ENCODE peak calls at places on chromosomes 16 and 17, in nine cellular contexts. E, M, N, F, D, X, I, P and L are unnamed samples.

GRCh38 chr17:82787081-82787848 is 35.4 kb downstream of the TBCD start:
- DNase-seq in E (no peak), M (no peak), N (no peak), F (peak; percentile 97), D (peak; percentile 79), X (no peak), I (no peak), P (peak; percentile 39), L (peak; percentile 76)

GRCh38 chr17:78973196-78973595 is 6.5 kb downstream of the LGALS3BP start:
- DNase-seq in E (no peak), M (peak; percentile 34), N (no peak), F (no peak), D (no peak), X (no peak), I (no peak), P (no peak), L (no peak)

GRCh38 chr16:86565181-86565631 is 1.4 kb upstream of the FOXC2 start:
- DNase-seq in E (no peak), M (no peak), N (no peak), F (no peak), D (no peak), X (no peak), I (no peak), P (no peak), L (peak; percentile 60)

GRCh38 chr17:48571024-48571818 is 6.9 kb downstream of the HOXB4 start:
- DNase-seq in E (no peak), M (no peak), N (no peak), F (no peak), D (no peak), X (no peak), I (no peak), P (no peak), L (no peak)

GRCh38 chr16:2838928-2839327 is 8.8 kb downstream of the ZG16B start:
- DNase-seq in E (peak; percentile 77), M (peak; percentile 85), N (peak; percentile 74), F (peak; percentile 74), D (peak; percentile 68), X (no peak), I (peak; percentile 81), P (peak; percentile 76), L (no peak)

GRCh38 chr16:54931757-54932660 is 1.3 kb downstream of the IRX5 start:
- DNase-seq in E (no peak), M (no peak), N (no peak), F (no peak), D (no peak), X (no peak), I (no peak), P (no peak), L (no peak)

GRCh38 chr17:48901241-48901640 is 7.0 kb upstream of the UBE2Z start:
- DNase-seq in E (no peak), M (no peak), N (no peak), F (no peak), D (no peak), X (no peak), I (no peak), P (no peak), L (no peak)

GRCh38 chr17:5826384-5826783 is 242.1 kb upstream of the NLRP1 start:
- DNase-seq in E (no peak), M (no peak), N (peak; percentile 82), F (no peak), D (peak; percentile 50), X (no peak), I (no peak), P (no peak), L (no peak)

GRCh38 chr16:86142801-86143236 is 243.9 kb downstream of the IRF8 start:
- DNase-seq in E (no peak), M (no peak), N (no peak), F (no peak), D (no peak), X (no peak), I (no peak), P (no peak), L (no peak)

GRCh38 chr17:38702900-38703741 is 2.0 kb upstream of the MLLT6 start:
- DNase-seq in E (peak; percentile 41), M (no peak), N (peak; percentile 14), F (peak; percentile 52), D (no peak), X (no peak), I (no peak), P (no peak), L (no peak)

GRCh38 chr16:30186782-30187555 is 3.6 kb downstream of the CORO1A start:
- DNase-seq in E (peak; percentile 76), M (peak; percentile 51), N (peak; percentile 55), F (peak; percentile 82), D (no peak), X (no peak), I (peak; percentile 90), P (no peak), L (peak; percentile 64)

GRCh38 chr16:27994686-27995085 is 68.8 kb downstream of the GSG1L start:
- DNase-seq in E (no peak), M (no peak), N (no peak), F (no peak), D (no peak), X (no peak), I (no peak), P (no peak), L (no peak)

GRCh38 chr17:3602499-3602898 is 6.7 kb downstream of the TRPV1 start:
- DNase-seq in E (peak; percentile 20), M (peak; percentile 31), N (no peak), F (peak; percentile 84), D (no peak), X (no peak), I (no peak), P (no peak), L (no peak)

DNA sequence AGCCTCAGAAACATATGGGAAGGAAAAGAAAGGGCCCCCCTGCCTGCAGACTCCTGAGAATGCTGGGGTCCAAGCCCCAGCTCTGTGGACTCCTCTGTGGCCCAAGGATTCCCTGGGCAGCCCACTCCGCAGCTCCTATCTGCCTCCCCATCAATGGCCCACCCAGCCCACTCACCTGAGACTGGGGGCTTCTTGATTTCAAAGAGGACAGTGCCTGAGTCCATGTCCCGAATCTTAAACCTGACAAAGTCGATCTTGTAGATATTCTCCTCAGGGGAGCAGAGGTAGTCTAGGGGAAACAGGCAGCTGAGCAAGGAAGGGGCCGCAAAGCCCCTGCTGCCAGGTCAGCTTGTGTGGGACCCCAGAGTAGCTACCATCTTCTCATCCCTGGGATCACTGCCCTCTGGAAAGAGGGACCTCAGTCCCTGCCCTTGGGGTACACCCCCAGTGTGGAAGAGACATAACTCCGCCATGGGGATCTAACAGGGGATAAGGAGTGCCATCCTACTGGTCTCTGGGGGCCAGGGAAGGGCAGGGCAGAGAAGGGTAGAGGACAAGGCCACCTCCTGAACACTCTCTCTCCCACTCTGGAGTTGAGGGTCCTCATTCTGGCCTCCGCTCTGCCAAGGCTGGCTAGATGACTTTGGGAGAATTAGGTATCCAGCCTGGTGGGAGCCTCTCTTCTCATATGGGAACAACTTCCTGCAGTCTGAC is 3.9 kb downstream of the UNC119 start:
- DNase-seq in E (no peak), M (no peak), N (no peak), F (no peak), D (no peak), X (no peak), I (peak; percentile 14), P (no peak), L (no peak)
- TF ChIP-seq CTCF in E (no peak), M (no peak), N (peak; percentile 3), F (peak; percentile 58), D (no peak), X (peak; percentile 12), I (no peak), P (peak; percentile 24), L (no peak)

DNA sequence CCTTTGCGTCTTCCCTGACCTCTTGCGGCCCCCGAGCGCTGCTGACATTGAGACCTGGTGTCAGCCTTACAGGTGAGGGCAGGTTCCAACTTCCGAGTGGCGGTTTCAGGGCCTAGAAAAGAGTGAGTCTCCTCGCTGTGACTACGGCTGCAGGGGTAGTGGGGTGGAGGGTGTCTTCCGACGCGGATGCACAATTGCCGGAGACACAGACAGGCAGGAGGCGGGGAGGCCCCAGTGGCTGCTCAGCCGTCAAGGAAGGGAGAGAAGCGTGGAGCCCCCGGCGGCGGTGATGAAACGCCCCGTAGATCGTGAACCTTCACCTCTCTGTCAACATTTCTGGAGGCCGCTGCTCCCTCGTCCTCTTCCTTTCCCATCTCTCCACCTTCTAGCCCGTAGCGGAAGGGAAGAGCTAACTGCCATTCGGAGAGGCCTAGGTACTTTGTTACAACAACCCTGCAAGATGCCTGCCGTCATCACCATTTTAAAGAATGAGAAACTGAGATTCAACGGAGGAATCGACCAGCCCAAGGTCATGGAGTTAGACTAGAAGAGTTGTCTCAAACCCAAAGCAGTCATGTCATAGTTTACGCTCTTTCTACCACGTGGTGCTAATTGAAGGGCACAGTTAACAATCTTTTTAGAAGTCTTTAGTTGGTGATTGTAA is 485 bp downstream of the DNAJA3 start:
- DNase-seq in E (no peak), M (no peak), N (no peak), F (peak; percentile 71), D (no peak), X (no peak), I (no peak), P (no peak), L (no peak)
- TF ChIP-seq CTCF in E (no peak), M (no peak), N (no peak), F (peak; percentile 24), D (no peak), X (no peak), I (no peak), P (no peak), L (no peak)

DNA sequence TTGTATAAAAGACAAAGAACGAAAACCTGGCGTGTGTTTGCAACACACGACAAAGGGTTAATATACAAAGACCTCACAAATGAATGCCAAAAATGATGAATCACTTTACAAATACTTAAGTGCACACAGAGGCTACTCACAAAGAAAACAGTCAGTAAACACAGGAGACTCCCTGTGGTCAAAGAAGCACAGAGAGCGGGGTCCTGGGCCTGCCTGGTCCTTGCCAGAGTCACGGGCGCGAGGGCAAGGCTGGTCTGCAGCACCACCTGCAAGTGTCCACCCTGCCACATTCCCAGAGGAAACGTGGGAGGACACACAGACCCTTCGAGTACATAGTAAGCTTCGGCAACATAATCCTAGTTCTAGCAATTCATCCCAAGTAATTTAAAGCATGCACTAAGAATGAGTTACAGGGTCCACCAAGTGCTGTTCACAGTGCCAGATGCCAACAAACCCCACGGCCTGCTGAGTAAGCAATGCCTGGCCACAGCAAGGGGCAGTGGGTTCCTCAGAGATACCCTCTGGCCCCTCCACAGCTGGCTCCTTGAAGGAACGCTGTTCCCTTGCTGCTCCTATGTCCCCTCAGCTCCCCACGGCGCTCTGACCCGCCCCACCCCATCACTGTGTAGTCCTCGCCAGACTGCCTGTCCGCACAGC is 24.6 kb upstream of the FAAP100 start:
- DNase-seq in E (no peak), M (peak; percentile 84), N (peak; percentile 95), F (no peak), D (peak; percentile 91), X (no peak), I (no peak), P (no peak), L (no peak)
- TF ChIP-seq CTCF in E (no peak), M (no peak), N (peak; percentile 10), F (no peak), D (no peak), X (no peak), I (no peak), P (no peak), L (no peak)

GRCh38 chr16:537415-538335 is 10.2 kb downstream of the CAPN15 start:
- DNase-seq in E (no peak), M (no peak), N (no peak), F (no peak), D (no peak), X (no peak), I (no peak), P (no peak), L (no peak)
- TF ChIP-seq CTCF in E (no peak), M (peak; percentile 5), N (peak; percentile 29), F (no peak), D (no peak), X (no peak), I (no peak), P (no peak), L (no peak)

GRCh38 chr17:54749157-54749556 is 151.5 kb upstream of the TOM1L1 start:
- DNase-seq in E (no peak), M (no peak), N (no peak), F (no peak), D (no peak), X (no peak), I (no peak), P (no peak), L (no peak)
- TF ChIP-seq CTCF in E (no peak), M (no peak), N (no peak), F (no peak), D (no peak), X (no peak), I (no peak), P (no peak), L (no peak)